ENCODE peak calls at places on chromosomes 16 and 17, in five cellular contexts. One of them, this sample, is unnamed.

GRCh38 chr16:66441586-66442375 is 14.7 kb downstream of the BEAN1 start:
- DNase-seq in CD4-positive, CD25-positive, alpha-beta regulatory T cell: no peak
- DNase-seq in RWPE1: no peak
- DNase-seq in GM12878: no peak
- DNase-seq in fibroblast of lung: no peak
- DNase-seq in this sample: no peak

GRCh38 chr16:11301645-11302513 is 20.7 kb upstream of the PRM1 start:
- DNase-seq in CD4-positive, CD25-positive, alpha-beta regulatory T cell: no peak
- DNase-seq in RWPE1: no peak
- DNase-seq in GM12878: no peak
- DNase-seq in fibroblast of lung: no peak
- DNase-seq in this sample: no peak

GRCh38 chr16:11361751-11362742 is 16.8 kb downstream of the RMI2 start:
- DNase-seq in CD4-positive, CD25-positive, alpha-beta regulatory T cell: no peak
- DNase-seq in RWPE1: no peak
- DNase-seq in GM12878: peak
- DNase-seq in fibroblast of lung: no peak
- DNase-seq in this sample: no peak

GRCh38 chr16:337437-337836 is 15.1 kb downstream of the AXIN1 start:
- DNase-seq in CD4-positive, CD25-positive, alpha-beta regulatory T cell: no peak
- DNase-seq in RWPE1: no peak
- DNase-seq in GM12878: no peak
- DNase-seq in fibroblast of lung: no peak
- DNase-seq in this sample: no peak

GRCh38 chr16:2838928-2839327 is 8.8 kb downstream of the ZG16B start:
- DNase-seq in CD4-positive, CD25-positive, alpha-beta regulatory T cell: no peak
- DNase-seq in RWPE1: peak
- DNase-seq in GM12878: no peak
- DNase-seq in fibroblast of lung: peak
- DNase-seq in this sample: peak

GRCh38 chr16:51374346-51374745 is 223.3 kb upstream of the SALL1 start:
- DNase-seq in CD4-positive, CD25-positive, alpha-beta regulatory T cell: no peak
- DNase-seq in RWPE1: peak
- DNase-seq in GM12878: no peak
- DNase-seq in fibroblast of lung: peak
- DNase-seq in this sample: no peak

GRCh38 chr17:82650723-82651122 is 2.5 kb upstream of the WDR45B start:
- DNase-seq in CD4-positive, CD25-positive, alpha-beta regulatory T cell: no peak
- DNase-seq in RWPE1: no peak
- DNase-seq in GM12878: no peak
- DNase-seq in fibroblast of lung: no peak
- DNase-seq in this sample: no peak

GRCh38 chr17:49180303-49180702 is 30.1 kb downstream of the GNGT2 start:
- DNase-seq in CD4-positive, CD25-positive, alpha-beta regulatory T cell: peak
- DNase-seq in RWPE1: peak
- DNase-seq in GM12878: peak
- DNase-seq in fibroblast of lung: peak
- DNase-seq in this sample: peak

GRCh38 chr17:74260525-74260850 is 13.5 kb upstream of the DNAI2 start:
- DNase-seq in CD4-positive, CD25-positive, alpha-beta regulatory T cell: no peak
- DNase-seq in RWPE1: no peak
- DNase-seq in GM12878: no peak
- DNase-seq in fibroblast of lung: no peak
- DNase-seq in this sample: no peak

GRCh38 chr16:47731252-47731651 is 270.1 kb downstream of the PHKB start:
- DNase-seq in CD4-positive, CD25-positive, alpha-beta regulatory T cell: no peak
- DNase-seq in RWPE1: no peak
- DNase-seq in GM12878: no peak
- DNase-seq in fibroblast of lung: peak
- DNase-seq in this sample: no peak

DNA sequence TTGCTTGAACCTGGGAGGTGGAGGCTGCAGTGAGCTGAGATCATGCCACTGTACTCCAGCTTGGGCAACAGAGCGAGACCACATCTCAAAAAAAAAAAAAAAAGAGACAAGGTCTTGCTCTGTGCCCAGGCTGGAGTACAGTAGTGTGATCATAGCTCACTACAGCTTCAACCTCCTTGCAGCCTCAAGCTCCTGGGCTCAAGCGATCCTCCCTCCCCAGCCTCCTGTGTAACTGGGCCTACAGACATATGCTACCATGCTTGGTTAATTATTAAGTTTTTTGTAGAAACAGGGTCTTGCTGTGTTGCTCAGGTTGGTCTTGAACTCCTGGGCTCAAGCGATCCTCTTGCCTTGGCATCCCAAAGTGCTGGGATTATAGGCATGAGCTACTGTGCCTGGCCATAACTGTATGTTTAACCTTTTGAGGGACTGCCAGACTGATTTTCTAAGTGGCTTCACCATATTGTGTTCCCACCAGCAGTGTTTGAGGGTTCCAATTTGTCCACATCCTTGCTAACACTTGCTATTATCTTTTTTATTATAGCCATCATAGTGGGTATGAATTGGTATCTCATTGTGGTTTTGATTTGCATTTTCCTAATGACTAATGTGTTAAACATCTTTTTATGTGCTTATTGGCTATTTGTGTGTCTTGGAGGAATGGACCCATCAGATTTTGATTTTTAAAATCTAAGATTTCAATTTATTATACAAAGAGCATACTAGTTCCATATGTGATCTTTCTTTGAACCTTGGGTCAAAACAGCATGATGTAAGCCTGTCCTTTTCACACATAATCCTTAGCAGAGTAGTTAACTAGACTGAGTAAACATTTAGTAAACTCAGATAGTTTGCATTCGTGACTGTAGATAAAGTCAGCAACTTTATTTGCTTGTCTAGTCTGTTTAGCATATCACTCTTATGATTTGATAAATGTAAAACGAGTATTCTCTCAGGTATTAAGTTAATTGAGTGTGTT is 38.1 kb upstream of the KPNB1 start:
- DNase-seq in CD4-positive, CD25-positive, alpha-beta regulatory T cell: no peak
- DNase-seq in RWPE1: no peak
- DNase-seq in GM12878: no peak
- DNase-seq in fibroblast of lung: peak
- DNase-seq in this sample: no peak
- H3K27ac ChIP-seq in CD4-positive, CD25-positive, alpha-beta regulatory T cell: no peak
- H3K27ac ChIP-seq in RWPE1: peak
- H3K27ac ChIP-seq in GM12878: no peak
- H3K27ac ChIP-seq in fibroblast of lung: peak
- H3K27ac ChIP-seq in this sample: no peak

DNA sequence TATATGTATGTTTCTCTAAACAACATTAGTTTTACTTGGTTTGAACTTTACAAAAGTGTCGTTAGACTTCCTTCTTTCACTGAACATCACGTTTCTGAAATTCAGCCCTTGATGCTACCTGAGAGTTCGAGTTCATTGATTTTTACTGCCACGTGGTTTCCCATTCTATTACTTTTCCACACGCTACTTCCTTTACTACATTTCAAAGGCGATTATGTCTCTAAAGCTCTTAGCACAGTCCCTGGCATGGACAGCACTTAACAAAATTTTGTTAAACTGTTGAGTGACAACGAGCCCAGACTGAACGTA is 15.9 kb upstream of the ARHGAP17 start:
- DNase-seq in CD4-positive, CD25-positive, alpha-beta regulatory T cell: no peak
- DNase-seq in RWPE1: no peak
- DNase-seq in GM12878: no peak
- DNase-seq in fibroblast of lung: no peak
- DNase-seq in this sample: no peak
- H3K27ac ChIP-seq in CD4-positive, CD25-positive, alpha-beta regulatory T cell: peak
- H3K27ac ChIP-seq in RWPE1: no peak
- H3K27ac ChIP-seq in GM12878: peak
- H3K27ac ChIP-seq in fibroblast of lung: no peak
- H3K27ac ChIP-seq in this sample: peak

GRCh38 chr17:50578173-50578572 is 17.7 kb downstream of the CACNA1G start:
- DNase-seq in CD4-positive, CD25-positive, alpha-beta regulatory T cell: no peak
- DNase-seq in RWPE1: no peak
- DNase-seq in GM12878: no peak
- DNase-seq in fibroblast of lung: no peak
- DNase-seq in this sample: no peak
- H3K27ac ChIP-seq in CD4-positive, CD25-positive, alpha-beta regulatory T cell: no peak
- H3K27ac ChIP-seq in RWPE1: no peak
- H3K27ac ChIP-seq in GM12878: no peak
- H3K27ac ChIP-seq in fibroblast of lung: no peak
- H3K27ac ChIP-seq in this sample: no peak

GRCh38 chr17:81222906-81223757 is at the start of gene CEP131:
- DNase-seq in CD4-positive, CD25-positive, alpha-beta regulatory T cell: peak
- DNase-seq in RWPE1: peak
- DNase-seq in GM12878: peak
- DNase-seq in fibroblast of lung: peak
- DNase-seq in this sample: peak

GRCh38 chr17:81221842-81222619 is 734 bp downstream of the CEP131 start:
- DNase-seq in CD4-positive, CD25-positive, alpha-beta regulatory T cell: no peak
- DNase-seq in RWPE1: no peak
- DNase-seq in GM12878: no peak
- DNase-seq in fibroblast of lung: no peak
- DNase-seq in this sample: no peak

GRCh38 chr17:81221371-81221841 is 1.4 kb downstream of the CEP131 start:
- DNase-seq in CD4-positive, CD25-positive, alpha-beta regulatory T cell: no peak
- DNase-seq in RWPE1: no peak
- DNase-seq in GM12878: no peak
- DNase-seq in fibroblast of lung: no peak
- DNase-seq in this sample: no peak

GRCh38 chr17:81223758-81224122 is 975 bp upstream of the CEP131 start:
- DNase-seq in CD4-positive, CD25-positive, alpha-beta regulatory T cell: no peak
- DNase-seq in RWPE1: no peak
- DNase-seq in GM12878: no peak
- DNase-seq in fibroblast of lung: no peak
- DNase-seq in this sample: no peak

DNA sequence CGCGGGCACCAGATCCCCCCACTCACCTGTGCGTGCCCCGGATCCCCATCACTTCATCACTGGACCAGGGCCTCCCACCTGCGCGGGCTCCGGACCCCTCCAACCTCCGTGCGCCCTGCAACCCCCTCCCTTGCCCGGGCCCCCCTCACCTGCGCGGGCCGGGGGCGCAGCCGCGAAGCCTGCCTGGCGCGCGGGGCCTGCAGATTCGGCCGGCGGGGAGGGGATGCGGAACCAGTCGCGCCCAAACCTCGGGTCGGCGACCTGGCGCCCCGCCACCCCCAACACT is 202 bp downstream of the CEP131 start:
- DNase-seq in CD4-positive, CD25-positive, alpha-beta regulatory T cell: no peak
- DNase-seq in RWPE1: no peak
- DNase-seq in GM12878: no peak
- DNase-seq in fibroblast of lung: no peak
- DNase-seq in this sample: no peak
- H3K27ac ChIP-seq in CD4-positive, CD25-positive, alpha-beta regulatory T cell: no peak
- H3K27ac ChIP-seq in RWPE1: peak
- H3K27ac ChIP-seq in GM12878: peak
- H3K27ac ChIP-seq in fibroblast of lung: peak
- H3K27ac ChIP-seq in this sample: peak

GRCh38 chr16:85531516-85531915 is 81.6 kb upstream of the GSE1 start:
- DNase-seq in CD4-positive, CD25-positive, alpha-beta regulatory T cell: no peak
- DNase-seq in RWPE1: no peak
- DNase-seq in GM12878: no peak
- DNase-seq in fibroblast of lung: no peak
- DNase-seq in this sample: no peak

GRCh38 chr16:85532147-85532546 is 81.0 kb upstream of the GSE1 start:
- DNase-seq in CD4-positive, CD25-positive, alpha-beta regulatory T cell: no peak
- DNase-seq in RWPE1: no peak
- DNase-seq in GM12878: no peak
- DNase-seq in fibroblast of lung: no peak
- DNase-seq in this sample: no peak

GRCh38 chr16:85528528-85529387 is 84.4 kb upstream of the GSE1 start:
- DNase-seq in CD4-positive, CD25-positive, alpha-beta regulatory T cell: no peak
- DNase-seq in RWPE1: no peak
- DNase-seq in GM12878: no peak
- DNase-seq in fibroblast of lung: no peak
- DNase-seq in this sample: peak

GRCh38 chr16:85529489-85530369 is 83.4 kb upstream of the GSE1 start:
- DNase-seq in CD4-positive, CD25-positive, alpha-beta regulatory T cell: no peak
- DNase-seq in RWPE1: no peak
- DNase-seq in GM12878: no peak
- DNase-seq in fibroblast of lung: no peak
- DNase-seq in this sample: no peak

GRCh38 chr16:85530370-85530739 is 82.8 kb upstream of the GSE1 start:
- DNase-seq in CD4-positive, CD25-positive, alpha-beta regulatory T cell: no peak
- DNase-seq in RWPE1: no peak
- DNase-seq in GM12878: no peak
- DNase-seq in fibroblast of lung: no peak
- DNase-seq in this sample: no peak
- H3K27ac ChIP-seq in CD4-positive, CD25-positive, alpha-beta regulatory T cell: no peak
- H3K27ac ChIP-seq in RWPE1: no peak
- H3K27ac ChIP-seq in GM12878: no peak
- H3K27ac ChIP-seq in fibroblast of lung: no peak
- H3K27ac ChIP-seq in this sample: no peak

GRCh38 chr16:85028638-85029412 is 1.2 kb downstream of the KIAA0513 start:
- DNase-seq in CD4-positive, CD25-positive, alpha-beta regulatory T cell: peak
- DNase-seq in RWPE1: peak
- DNase-seq in GM12878: no peak
- DNase-seq in fibroblast of lung: peak
- DNase-seq in this sample: peak
- H3K27ac ChIP-seq in CD4-positive, CD25-positive, alpha-beta regulatory T cell: peak
- H3K27ac ChIP-seq in RWPE1: peak
- H3K27ac ChIP-seq in GM12878: peak
- H3K27ac ChIP-seq in fibroblast of lung: peak
- H3K27ac ChIP-seq in this sample: peak

DNA sequence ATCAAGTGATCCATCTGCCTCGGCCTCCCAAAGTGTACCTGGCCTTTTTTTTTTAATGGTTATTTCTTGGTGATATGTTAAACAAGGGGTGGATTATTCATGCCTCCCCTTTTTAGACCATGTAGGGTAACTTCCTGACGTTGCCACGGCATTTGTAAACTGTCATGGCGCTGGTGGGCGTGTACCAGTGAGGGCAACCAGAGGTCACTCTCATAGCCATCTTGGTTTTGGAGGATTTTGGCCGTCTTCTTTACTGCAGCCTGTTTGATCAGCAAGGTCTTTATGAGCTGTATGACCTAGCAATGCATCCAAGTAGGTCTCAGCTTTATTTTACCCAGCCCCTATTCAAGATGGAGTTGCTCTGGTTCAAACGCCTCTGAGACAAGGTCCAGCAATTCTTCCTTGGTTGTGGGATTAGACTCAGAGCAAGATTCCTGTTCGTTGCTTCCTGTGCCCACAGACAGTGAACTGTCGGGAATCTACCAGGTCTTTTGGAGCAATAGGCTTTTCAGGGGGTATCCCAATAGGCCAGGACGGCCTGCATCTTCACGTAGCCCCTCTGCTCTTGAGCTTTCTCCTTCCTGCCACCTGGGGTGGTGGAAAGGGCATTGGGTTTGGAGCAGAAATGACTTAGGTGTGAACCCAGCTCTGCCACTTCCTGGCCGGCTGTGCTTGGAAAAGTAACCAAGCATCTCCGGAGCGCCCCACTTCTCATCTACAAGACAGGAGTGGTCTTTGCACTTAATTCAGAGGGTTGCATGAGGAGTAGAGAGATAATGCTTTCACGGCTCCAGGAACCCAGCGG is 52.9 kb upstream of the SEC14L1 start:
- DNase-seq in CD4-positive, CD25-positive, alpha-beta regulatory T cell: no peak
- DNase-seq in RWPE1: no peak
- DNase-seq in GM12878: no peak
- DNase-seq in fibroblast of lung: no peak
- DNase-seq in this sample: no peak
- H3K27ac ChIP-seq in CD4-positive, CD25-positive, alpha-beta regulatory T cell: peak
- H3K27ac ChIP-seq in RWPE1: peak
- H3K27ac ChIP-seq in GM12878: peak
- H3K27ac ChIP-seq in fibroblast of lung: peak
- H3K27ac ChIP-seq in this sample: peak

DNA sequence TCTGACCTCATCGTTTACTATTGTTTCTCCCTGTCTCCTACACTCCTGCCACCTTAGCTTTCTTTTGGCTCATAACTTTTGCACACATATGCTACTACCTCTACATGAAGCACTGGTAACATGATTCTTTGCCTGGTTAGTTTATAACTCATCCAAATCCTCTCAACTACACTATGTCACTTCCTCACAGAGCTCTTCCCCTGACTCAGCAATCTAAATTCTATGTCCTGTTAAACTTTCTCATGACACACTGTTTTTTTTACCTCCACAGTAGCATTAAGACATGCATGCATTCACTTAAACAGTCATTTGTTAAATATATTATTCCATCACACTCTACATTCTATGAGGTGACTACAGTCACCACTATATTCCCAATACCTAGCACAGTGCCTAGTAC is 19.7 kb downstream of the APPBP2 start:
- DNase-seq in CD4-positive, CD25-positive, alpha-beta regulatory T cell: no peak
- DNase-seq in RWPE1: no peak
- DNase-seq in GM12878: no peak
- DNase-seq in fibroblast of lung: peak
- DNase-seq in this sample: no peak
- H3K27ac ChIP-seq in CD4-positive, CD25-positive, alpha-beta regulatory T cell: no peak
- H3K27ac ChIP-seq in RWPE1: peak
- H3K27ac ChIP-seq in GM12878: no peak
- H3K27ac ChIP-seq in fibroblast of lung: peak
- H3K27ac ChIP-seq in this sample: no peak